ENCODE peak calls at places on chromosomes 6 and 20, in seven cellular contexts. F is fibroblast of lung; Q is kidney; S is MM.1S; M is effector memory CD4-positive, alpha-beta T cell; B is HCT116; V is SK-N-SH. K is an unnamed sample. For H3K4me1, the result is how much of the 10 kb centered on the place peaks cover.

GRCh38 chr20:63477061-63477616 is 4.7 kb upstream of the KCNQ2 start:
- DNase-seq in Q (no peak), M (no peak), F (no peak), S (no peak), B (no peak), V (peak), K (no peak)

GRCh38 chr6:31597006-31597405 is 4.2 kb upstream of the NCR3 start:
- DNase-seq in V (peak), M (no peak), B (peak), Q (no peak), F (peak), S (peak), K (peak)

GRCh38 chr6:10526156-10526555 is 5.0 kb downstream of the GCNT2 start:
- DNase-seq in S (no peak), M (no peak), V (no peak), B (no peak), F (peak), Q (no peak), K (no peak)

GRCh38 chr20:37917436-37917835 is 14.5 kb downstream of the VSTM2L start:
- DNase-seq in M (no peak), V (no peak), F (no peak), B (no peak), S (no peak), Q (no peak), K (no peak)

GRCh38 chr20:36305602-36306556 is at the start of gene DLGAP4:
- DNase-seq in S (no peak), V (peak), B (no peak), M (no peak), F (no peak), Q (no peak), K (no peak)

GRCh38 chr6:170124836-170125235 is 166.0 kb downstream of the DLL1 start:
- DNase-seq in F (no peak), M (no peak), S (no peak), V (no peak), Q (peak), B (no peak), K (no peak)

GRCh38 chr20:13009682-13010406 is 1.1 kb downstream of the SPTLC3 start:
- DNase-seq in Q (no peak), B (no peak), S (peak), M (no peak), F (peak), V (no peak), K (no peak)

GRCh38 chr6:158575550-158575949 is 15.7 kb downstream of the TMEM181 start:
- DNase-seq in B (no peak), V (no peak), F (peak), S (no peak), M (no peak), Q (no peak), K (no peak)

GRCh38 chr6:17450825-17451224 is 57.4 kb downstream of the CAP2 start:
- DNase-seq in Q (no peak), V (no peak), B (no peak), M (no peak), S (no peak), F (no peak), K (peak)

GRCh38 chr6:15389759-15390723 is 144.2 kb downstream of the JARID2 start:
- DNase-seq in V (peak), Q (no peak), S (peak), B (peak), F (peak), M (no peak), K (peak)

GRCh38 chr6:82872092-82872635 is 193.5 kb downstream of the UBE3D start:
- DNase-seq in M (no peak), F (no peak), S (no peak), V (no peak), B (no peak), Q (no peak), K (no peak)

GRCh38 chr6:392441-393390 is 1.2 kb downstream of the IRF4 start:
- DNase-seq in F (peak), S (no peak), V (no peak), B (no peak), Q (peak), M (no peak), K (no peak)

GRCh38 chr6:166361080-166361429 is 18.7 kb upstream of the SFT2D1 start:
- DNase-seq in Q (no peak), M (no peak), S (no peak), B (no peak), V (no peak), F (no peak), K (peak)

GRCh38 chr6:128929869-128930268 is 46.9 kb downstream of the LAMA2 start:
- DNase-seq in S (no peak), V (peak), F (no peak), B (no peak), Q (peak), M (no peak), K (no peak)

GRCh38 chr6:92376711-92377110 is 1042.6 kb downstream of the EPHA7 start:
- DNase-seq in S (no peak), M (no peak), B (no peak), V (no peak), F (peak), Q (no peak), K (peak)

GRCh38 chr20:50690979-50691584 is at the start of gene RIPOR3:
- DNase-seq in B (no peak), F (peak), Q (peak), M (no peak), V (peak), S (no peak), K (peak)

GRCh38 chr20:37992802-37993538 is 40.3 kb downstream of the TTI1 start:
- DNase-seq in V (peak), S (peak), F (peak), B (no peak), Q (no peak), M (no peak), K (peak)

GRCh38 chr6:11525468-11526155 is 11.9 kb upstream of the TMEM170B start:
- DNase-seq in B (no peak), V (no peak), S (no peak), F (no peak), Q (no peak), M (no peak), K (no peak)

GRCh38 chr20:19806806-19807691 is 49.0 kb downstream of the RIN2 start:
- DNase-seq in V (peak), B (no peak), F (peak), S (no peak), M (no peak), Q (no peak), K (peak)

GRCh38 chr6:15498640-15499039 is 164.2 kb downstream of the DTNBP1 start:
- DNase-seq in B (no peak), F (peak), S (no peak), M (no peak), Q (no peak), V (no peak), K (no peak)

GRCh38 chr6:136792945-136793289 is 640 bp upstream of the MAP3K5 start:
- DNase-seq in Q (peak), V (peak), B (peak), S (peak), M (peak), F (peak), K (peak)

GRCh38 chr6:2999005-2999620 is 581 bp upstream of the NQO2 start:
- DNase-seq in M (peak), Q (peak), S (no peak), V (no peak), F (peak), B (no peak), K (no peak)

GRCh38 chr20:16942702-16943101 is 194.5 kb downstream of the OTOR start:
- DNase-seq in Q (no peak), M (no peak), V (no peak), S (no peak), B (no peak), F (peak), K (no peak)

GRCh38 chr6:151089916-151090443 is 149.8 kb upstream of the AKAP12 start:
- DNase-seq in V (no peak), B (no peak), F (no peak), M (no peak), S (no peak), Q (no peak), K (no peak)

GRCh38 chr6:8180327-8181161 is 78.2 kb upstream of the EEF1E1 start:
- DNase-seq in B (no peak), S (no peak), M (no peak), V (no peak), F (peak), Q (no peak), K (peak)

GRCh38 chr6:95365454-95365853 is 211.9 kb upstream of the MANEA start:
- DNase-seq in Q (no peak), V (no peak), B (no peak), M (no peak), S (no peak), F (no peak), K (no peak)

GRCh38 chr6:126570507-126570906 is 230.6 kb downstream of the CENPW start:
- DNase-seq in V (no peak), S (no peak), M (no peak), Q (no peak), F (no peak), B (no peak), K (no peak)

GRCh38 chr6:10395171-10395945 is 19.5 kb downstream of the TFAP2A start:
- DNase-seq in S (no peak), B (no peak), F (no peak), Q (no peak), V (no peak), M (no peak), K (peak)

GRCh38 chr6:82775361-82775760 is 290.3 kb downstream of the UBE3D start:
- DNase-seq in V (no peak), F (peak), Q (no peak), B (no peak), S (no peak), M (no peak), K (no peak)

DNA sequence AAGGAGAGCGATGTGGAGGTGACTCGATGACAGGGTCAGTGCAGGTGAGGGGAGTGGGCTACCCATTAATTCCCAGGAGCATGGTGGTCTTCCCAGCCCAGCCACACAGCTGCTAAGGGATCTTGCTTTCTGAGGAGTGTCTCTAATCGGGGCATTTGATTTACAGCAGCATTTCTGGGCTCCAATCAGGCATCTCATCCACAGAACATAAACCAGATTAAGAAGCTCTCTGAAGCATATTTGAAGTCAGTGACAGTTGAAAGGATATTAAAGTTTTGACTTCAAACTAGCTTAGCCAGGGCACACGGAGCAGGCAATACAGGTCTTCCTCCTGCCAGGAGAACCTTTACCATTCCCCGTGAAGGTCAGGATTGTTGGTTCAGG is 40.0 kb upstream of the ZNF831 start:
- DNase-seq in M (no peak), S (no peak), B (no peak), Q (no peak), F (no peak), V (no peak), K (no peak)
- H3K4me1 ChIP-seq in M (half or more), S (under half), B (under half), Q (under half), F (under half), V (under half), K (under half)

GRCh38 chr20:57671072-57671391 is 38.8 kb downstream of the PMEPA1 start:
- DNase-seq in Q (no peak), S (no peak), F (no peak), M (no peak), V (no peak), B (no peak), K (no peak)

GRCh38 chr20:57671662-57672061 is 38.2 kb downstream of the PMEPA1 start:
- DNase-seq in V (peak), F (no peak), M (no peak), S (no peak), Q (no peak), B (no peak), K (no peak)

GRCh38 chr20:57670288-57671071 is 39.3 kb downstream of the PMEPA1 start:
- DNase-seq in F (no peak), Q (no peak), B (no peak), M (no peak), S (no peak), V (no peak), K (no peak)

GRCh38 chr20:57672953-57673575 is 36.8 kb downstream of the PMEPA1 start:
- DNase-seq in Q (no peak), B (no peak), S (no peak), F (no peak), V (no peak), M (no peak), K (no peak)

DNA sequence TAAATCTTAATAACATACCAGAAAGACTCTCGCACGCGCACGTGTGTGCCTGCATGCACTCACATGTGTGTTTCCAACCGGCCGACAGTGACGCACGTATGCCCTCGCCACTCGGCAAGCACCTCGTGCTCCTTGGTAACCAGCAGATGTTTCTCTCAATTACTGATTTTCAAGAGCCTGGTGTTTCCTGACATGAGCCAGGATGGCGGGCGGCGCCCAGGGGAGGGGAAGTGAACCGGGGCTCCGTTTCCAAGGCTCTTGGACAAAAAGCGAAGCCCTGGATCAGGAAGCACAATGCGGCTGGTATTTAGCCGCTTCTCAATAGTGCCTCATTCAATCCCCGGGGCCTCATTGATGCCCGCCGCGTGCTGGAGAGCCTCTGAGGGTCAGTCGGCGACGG is 37.7 kb downstream of the PMEPA1 start:
- DNase-seq in Q (no peak), V (peak), B (no peak), F (peak), M (no peak), S (no peak), K (no peak)
- H3K4me1 ChIP-seq in Q (under half), V (under half), B (under half), F (under half), M (under half), S (under half), K (under half)

GRCh38 chr6:70673601-70674000 is 5.9 kb downstream of the SMAP1 start:
- DNase-seq in S (peak), V (no peak), B (no peak), Q (no peak), M (no peak), F (peak), K (no peak)
- H3K4me1 ChIP-seq in S (under half), V (under half), B (under half), Q (under half), M (under half), F (under half), K (under half)

GRCh38 chr20:57498425-57499400 is 26.2 kb downstream of the CTCFL start:
- DNase-seq in Q (no peak), M (no peak), V (peak), S (peak), B (peak), F (no peak), K (peak)

GRCh38 chr20:57499676-57500075 is 25.3 kb downstream of the CTCFL start:
- DNase-seq in Q (no peak), F (no peak), S (peak), B (no peak), V (no peak), M (no peak), K (no peak)

GRCh38 chr20:57495978-57496377 is 29.0 kb downstream of the CTCFL start:
- DNase-seq in F (no peak), V (no peak), B (no peak), S (no peak), Q (no peak), M (no peak), K (no peak)

GRCh38 chr20:57493091-57493615 is 31.8 kb downstream of the CTCFL start:
- DNase-seq in M (no peak), Q (no peak), B (no peak), S (no peak), V (no peak), F (no peak), K (no peak)

GRCh38 chr20:57496592-57496991 is 28.3 kb downstream of the CTCFL start:
- DNase-seq in M (no peak), V (no peak), F (no peak), S (no peak), B (no peak), Q (no peak), K (no peak)
- H3K4me1 ChIP-seq in M (under half), V (under half), F (under half), S (under half), B (under half), Q (under half), K (under half)

DNA sequence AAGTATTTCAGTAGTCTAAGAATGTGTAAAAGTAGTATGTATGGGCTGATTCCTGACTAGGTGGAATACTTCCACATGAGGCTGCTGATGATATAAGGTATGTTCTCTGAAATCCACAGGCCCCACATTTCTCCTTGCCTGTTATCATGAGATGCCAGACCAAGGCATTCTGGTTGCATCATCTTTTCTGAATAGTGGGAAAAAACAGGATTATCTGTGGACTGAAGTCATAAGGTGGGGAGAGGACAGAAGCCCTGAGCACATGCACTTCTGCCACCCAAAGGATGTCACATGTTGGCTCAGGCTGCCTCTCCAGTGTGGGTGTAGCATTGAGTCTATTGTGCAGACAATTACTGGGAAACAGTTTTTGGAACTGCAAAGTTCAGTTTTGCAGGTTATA is 184.5 kb upstream of the RAB32 start:
- DNase-seq in Q (no peak), F (no peak), S (no peak), M (no peak), B (no peak), V (no peak), K (no peak)
- H3K4me1 ChIP-seq in Q (under half), F (under half), S (under half), M (under half), B (under half), V (under half), K (under half)

GRCh38 chr20:24990810-24991252 is 1.7 kb downstream of the APMAP start:
- DNase-seq in Q (peak), M (no peak), S (peak), B (no peak), F (no peak), V (no peak), K (no peak)
- H3K4me1 ChIP-seq in Q (under half), M (under half), S (under half), B (under half), F (under half), V (under half), K (under half)

K was measured in SJCRH30.